ENCODE peak calls at places on chromosomes 11 and 22, in eight cellular contexts. V, Y, X, U, M, C, B and O are unnamed samples.
A peak's percentile ranks its signal among the peaks of the same experiment; 100 is the strongest.

GRCh38 chr11:116219171-116219635 is 553.6 kb downstream of the BUD13 start:
- DNase-seq in V (no peak), Y (no peak), X (no peak), U (no peak), M (no peak), C (no peak), B (peak; percentile 29), O (no peak)

GRCh38 chr11:120547871-120548681 is 36.5 kb downstream of the GRIK4 start:
- DNase-seq in V (no peak), Y (peak; percentile 87), X (peak; percentile 87), U (peak; percentile 80), M (peak; percentile 65), C (peak; percentile 67), B (peak; percentile 96), O (peak; percentile 86)

GRCh38 chr11:20207781-20208621 is 47.7 kb upstream of the DBX1 start:
- DNase-seq in V (no peak), Y (no peak), X (no peak), U (no peak), M (no peak), C (no peak), B (no peak), O (no peak)

GRCh38 chr11:2142762-2143202 is 3.6 kb upstream of the IGF2 start:
- DNase-seq in V (no peak), Y (no peak), X (no peak), U (no peak), M (no peak), C (no peak), B (peak; percentile 12), O (peak; percentile 78)

GRCh38 chr22:46842606-46843005 is 80.2 kb downstream of the TBC1D22A start:
- DNase-seq in V (no peak), Y (peak; percentile 69), X (no peak), U (no peak), M (no peak), C (no peak), B (no peak), O (no peak)

GRCh38 chr11:1619449-1619848 is 2.5 kb downstream of the KRTAP5-4 start:
- DNase-seq in V (no peak), Y (no peak), X (no peak), U (no peak), M (no peak), C (no peak), B (no peak), O (no peak)

GRCh38 chr11:27293500-27294417 is 69.3 kb downstream of the CCDC34 start:
- DNase-seq in V (no peak), Y (no peak), X (no peak), U (no peak), M (no peak), C (no peak), B (peak; percentile 87), O (peak; percentile 49)

GRCh38 chr11:96794152-96794551 is 404.3 kb downstream of the JRKL start:
- DNase-seq in V (no peak), Y (no peak), X (no peak), U (no peak), M (no peak), C (no peak), B (no peak), O (no peak)

GRCh38 chr11:109486129-109486528 is 64.1 kb downstream of the C11orf87 start:
- DNase-seq in V (no peak), Y (no peak), X (no peak), U (no peak), M (no peak), C (no peak), B (no peak), O (no peak)

GRCh38 chr11:118956847-118957469 is 860 bp downstream of the UPK2 start:
- DNase-seq in V (no peak), Y (no peak), X (no peak), U (no peak), M (no peak), C (no peak), B (no peak), O (no peak)

GRCh38 chr22:39546889-39547586 is 14.5 kb upstream of the RPS19BP1 start:
- DNase-seq in V (no peak), Y (no peak), X (no peak), U (no peak), M (no peak), C (peak; percentile 14), B (peak; percentile 31), O (peak; percentile 55)

GRCh38 chr11:5620606-5621521 is 3.9 kb upstream of the TRIM34 start:
- DNase-seq in V (no peak), Y (no peak), X (peak; percentile 65), U (no peak), M (no peak), C (no peak), B (peak; percentile 90), O (peak; percentile 54)

GRCh38 chr22:21697866-21698265 is 32.1 kb downstream of the PPIL2 start:
- DNase-seq in V (no peak), Y (no peak), X (no peak), U (no peak), M (no peak), C (no peak), B (peak; percentile 74), O (no peak)

GRCh38 chr22:44815099-44816070 is 63.0 kb downstream of the ARHGAP8 start:
- DNase-seq in V (no peak), Y (no peak), X (no peak), U (no peak), M (no peak), C (no peak), B (no peak), O (no peak)

GRCh38 chr22:38754247-38755154 is 1.3 kb downstream of the SUN2 start:
- DNase-seq in V (no peak), Y (peak; percentile 88), X (no peak), U (peak; percentile 92), M (peak; percentile 57), C (no peak), B (peak; percentile 58), O (peak; percentile 69)

GRCh38 chr22:39958916-39959639 is 1.1 kb upstream of the TMA7B start:
- DNase-seq in V (no peak), Y (no peak), X (no peak), U (no peak), M (no peak), C (no peak), B (no peak), O (no peak)

GRCh38 chr11:120771551-120772060 is 252.3 kb upstream of the TBCEL start:
- DNase-seq in V (no peak), Y (no peak), X (no peak), U (no peak), M (no peak), C (no peak), B (no peak), O (no peak)

GRCh38 chr22:29203883-29204282 is 1.8 kb upstream of the EMID1 start:
- DNase-seq in V (no peak), Y (no peak), X (no peak), U (no peak), M (no peak), C (no peak), B (no peak), O (no peak)

GRCh38 chr11:12260731-12261521 is 116.4 kb upstream of the PARVA start:
- DNase-seq in V (no peak), Y (no peak), X (no peak), U (no peak), M (no peak), C (no peak), B (no peak), O (no peak)

GRCh38 chr11:57167125-57167839 is 14.5 kb upstream of the LRRC55 start:
- DNase-seq in V (no peak), Y (peak; percentile 57), X (no peak), U (no peak), M (no peak), C (no peak), B (no peak), O (no peak)

GRCh38 chr11:102166175-102166574 is 55.9 kb downstream of the YAP1 start:
- DNase-seq in V (no peak), Y (no peak), X (no peak), U (no peak), M (no peak), C (no peak), B (no peak), O (no peak)

GRCh38 chr11:47248664-47249377 is at the start of gene ACP2:
- DNase-seq in V (peak; percentile 72), Y (peak; percentile 91), X (no peak), U (peak; percentile 91), M (peak; percentile 92), C (peak; percentile 84), B (peak; percentile 75), O (peak; percentile 84)

GRCh38 chr11:104609297-104609696 is 289.0 kb downstream of the CASP12 start:
- DNase-seq in V (no peak), Y (no peak), X (peak; percentile 25), U (no peak), M (peak; percentile 26), C (no peak), B (peak; percentile 47), O (peak; percentile 42)

GRCh38 chr11:10540546-10540914 is 457 bp downstream of the RNF141 start:
- DNase-seq in V (no peak), Y (peak; percentile 73), X (no peak), U (no peak), M (no peak), C (no peak), B (peak; percentile 26), O (no peak)

GRCh38 chr11:13332124-13332523 is 54.5 kb downstream of the BMAL1 start:
- DNase-seq in V (no peak), Y (no peak), X (no peak), U (no peak), M (no peak), C (no peak), B (no peak), O (no peak)

GRCh38 chr11:57614234-57614772 is 16.8 kb downstream of the SERPING1 start:
- DNase-seq in V (no peak), Y (no peak), X (no peak), U (no peak), M (no peak), C (no peak), B (no peak), O (no peak)

GRCh38 chr22:19147193-19147780 is 2.8 kb downstream of the GSC2 start:
- DNase-seq in V (no peak), Y (no peak), X (no peak), U (no peak), M (no peak), C (no peak), B (no peak), O (no peak)

GRCh38 chr11:16897460-16898061 is 116.7 kb downstream of the PLEKHA7 start:
- DNase-seq in V (no peak), Y (no peak), X (no peak), U (no peak), M (no peak), C (no peak), B (no peak), O (no peak)

GRCh38 chr11:17643506-17644405 is 75.6 kb upstream of the MYOD1 start:
- DNase-seq in V (no peak), Y (no peak), X (no peak), U (no peak), M (no peak), C (no peak), B (no peak), O (no peak)

GRCh38 chr22:49211176-49211575 is 616.5 kb downstream of the BRD1 start:
- DNase-seq in V (no peak), Y (peak; percentile 41), X (no peak), U (peak; percentile 2), M (no peak), C (no peak), B (no peak), O (no peak)

GRCh38 chr11:13970986-13971385 is 8.5 kb downstream of the SPON1 start:
- DNase-seq in V (no peak), Y (no peak), X (no peak), U (no peak), M (no peak), C (no peak), B (no peak), O (peak; percentile 59)

GRCh38 chr22:32723632-32724031 is 77.9 kb upstream of the TIMP3 start:
- DNase-seq in V (peak; percentile 35), Y (no peak), X (peak; percentile 71), U (peak; percentile 81), M (no peak), C (no peak), B (peak; percentile 96), O (peak; percentile 77)

GRCh38 chr11:22666700-22667439 is 459 bp downstream of the GAS2 start:
- DNase-seq in V (no peak), Y (peak; percentile 82), X (no peak), U (no peak), M (peak; percentile 37), C (peak; percentile 19), B (peak; percentile 10), O (no peak)

GRCh38 chr11:92917927-92918326 is 51.5 kb upstream of the MTNR1B start:
- DNase-seq in V (no peak), Y (no peak), X (no peak), U (no peak), M (no peak), C (no peak), B (no peak), O (no peak)